ENCODE peak calls at places on chromosomes 5 and 9, in four cellular contexts. B, O, Z and M are unnamed samples.

GRCh38 chr5:72857396-72857795 is 40.9 kb downstream of the TNPO1 start:
- DNase-seq in B (no peak), Z (no peak), O (no peak), M (no peak)

GRCh38 chr9:13917534-13917933 is 396.4 kb downstream of the NFIB start:
- DNase-seq in Z (no peak), B (no peak), O (no peak), M (no peak)

GRCh38 chr5:59371525-59372138 is 521.9 kb downstream of the PDE4D start:
- DNase-seq in B (no peak), Z (no peak), O (no peak), M (no peak)

GRCh38 chr5:73513996-73514395 is 15.8 kb downstream of the BTF3 start:
- DNase-seq in Z (peak), O (no peak), B (no peak), M (no peak)

GRCh38 chr5:25090275-25090674 is 445.5 kb upstream of the CDH10 start:
- DNase-seq in Z (no peak), B (no peak), O (no peak), M (no peak)

GRCh38 chr5:73447234-73448071 is 1.1 kb downstream of the FOXD1 start:
- DNase-seq in B (no peak), Z (peak), O (no peak), M (no peak)

GRCh38 chr9:72898784-72899733 is 53.8 kb downstream of the ALDH1A1 start:
- DNase-seq in Z (no peak), O (no peak), B (no peak), M (no peak)

GRCh38 chr5:4113426-4113825 is 517.8 kb downstream of the IRX1 start:
- DNase-seq in B (no peak), Z (no peak), O (no peak), M (no peak)

GRCh38 chr5:160520609-160521391 is 99.1 kb downstream of the PTTG1 start:
- DNase-seq in Z (no peak), B (no peak), O (no peak), M (no peak)

GRCh38 chr9:93141771-93142483 is 7.9 kb upstream of the NINJ1 start:
- DNase-seq in O (no peak), Z (no peak), B (no peak), M (no peak)

GRCh38 chr5:93349613-93350012 is 231.4 kb downstream of the NR2F1-AS1 start:
- DNase-seq in Z (no peak), O (no peak), B (no peak), M (peak)